ENCODE peak calls at places on chromosomes 7 and 10, in nine cellular contexts. One of them, this sample, is unnamed.

GRCh38 chr7:16563281-16564022 is 36.8 kb downstream of the LRRC72 start:
- DNase-seq in A549: no peak
- DNase-seq in bronchial epithelial cell: no peak
- DNase-seq in fibroblast of pulmonary artery: no peak
- DNase-seq in astrocyte of the spinal cord: peak
- DNase-seq in GM06990: no peak
- DNase-seq in astrocyte of the cerebellum: no peak
- DNase-seq in HepG2: no peak
- DNase-seq in stomach: no peak
- DNase-seq in this sample: no peak

GRCh38 chr7:37666026-37666780 is 17.4 kb upstream of the GPR141 start:
- DNase-seq in A549: peak
- DNase-seq in bronchial epithelial cell: peak
- DNase-seq in fibroblast of pulmonary artery: no peak
- DNase-seq in astrocyte of the spinal cord: no peak
- DNase-seq in GM06990: no peak
- DNase-seq in astrocyte of the cerebellum: no peak
- DNase-seq in HepG2: no peak
- DNase-seq in stomach: no peak
- DNase-seq in this sample: peak

GRCh38 chr7:37380831-37381230 is 67.8 kb downstream of the ELMO1 start:
- DNase-seq in A549: no peak
- DNase-seq in bronchial epithelial cell: no peak
- DNase-seq in fibroblast of pulmonary artery: no peak
- DNase-seq in astrocyte of the spinal cord: no peak
- DNase-seq in GM06990: no peak
- DNase-seq in astrocyte of the cerebellum: no peak
- DNase-seq in HepG2: no peak
- DNase-seq in stomach: no peak
- DNase-seq in this sample: no peak

GRCh38 chr7:47762207-47762606 is 180.3 kb upstream of the TNS3 start:
- DNase-seq in A549: no peak
- DNase-seq in bronchial epithelial cell: no peak
- DNase-seq in fibroblast of pulmonary artery: no peak
- DNase-seq in astrocyte of the spinal cord: no peak
- DNase-seq in GM06990: no peak
- DNase-seq in astrocyte of the cerebellum: no peak
- DNase-seq in HepG2: no peak
- DNase-seq in stomach: no peak
- DNase-seq in this sample: no peak

GRCh38 chr7:4681218-4681851 is 760 bp upstream of the FOXK1 start:
- DNase-seq in A549: no peak
- DNase-seq in bronchial epithelial cell: no peak
- DNase-seq in fibroblast of pulmonary artery: no peak
- DNase-seq in astrocyte of the spinal cord: no peak
- DNase-seq in GM06990: no peak
- DNase-seq in astrocyte of the cerebellum: no peak
- DNase-seq in HepG2: no peak
- DNase-seq in stomach: no peak
- DNase-seq in this sample: no peak

GRCh38 chr10:95578619-95579018 is 17.4 kb upstream of the SORBS1 start:
- DNase-seq in A549: no peak
- DNase-seq in bronchial epithelial cell: no peak
- DNase-seq in fibroblast of pulmonary artery: no peak
- DNase-seq in astrocyte of the spinal cord: no peak
- DNase-seq in GM06990: no peak
- DNase-seq in astrocyte of the cerebellum: no peak
- DNase-seq in HepG2: no peak
- DNase-seq in stomach: no peak
- DNase-seq in this sample: no peak

GRCh38 chr7:47572939-47573757 is 8.8 kb downstream of the TNS3 start:
- DNase-seq in A549: no peak
- DNase-seq in bronchial epithelial cell: no peak
- DNase-seq in fibroblast of pulmonary artery: no peak
- DNase-seq in astrocyte of the spinal cord: no peak
- DNase-seq in GM06990: no peak
- DNase-seq in astrocyte of the cerebellum: no peak
- DNase-seq in HepG2: peak
- DNase-seq in stomach: peak
- DNase-seq in this sample: no peak

GRCh38 chr7:67518580-67518979 is 521.9 kb downstream of the TYW1 start:
- DNase-seq in A549: no peak
- DNase-seq in bronchial epithelial cell: no peak
- DNase-seq in fibroblast of pulmonary artery: no peak
- DNase-seq in astrocyte of the spinal cord: no peak
- DNase-seq in GM06990: no peak
- DNase-seq in astrocyte of the cerebellum: no peak
- DNase-seq in HepG2: no peak
- DNase-seq in stomach: no peak
- DNase-seq in this sample: no peak

GRCh38 chr10:16746856-16747255 is 70.4 kb downstream of the RSU1 start:
- DNase-seq in A549: no peak
- DNase-seq in bronchial epithelial cell: no peak
- DNase-seq in fibroblast of pulmonary artery: no peak
- DNase-seq in astrocyte of the spinal cord: no peak
- DNase-seq in GM06990: no peak
- DNase-seq in astrocyte of the cerebellum: no peak
- DNase-seq in HepG2: no peak
- DNase-seq in stomach: no peak
- DNase-seq in this sample: no peak

GRCh38 chr10:16752099-16752498 is 65.1 kb downstream of the RSU1 start:
- DNase-seq in A549: no peak
- DNase-seq in bronchial epithelial cell: no peak
- DNase-seq in fibroblast of pulmonary artery: no peak
- DNase-seq in astrocyte of the spinal cord: no peak
- DNase-seq in GM06990: no peak
- DNase-seq in astrocyte of the cerebellum: no peak
- DNase-seq in HepG2: no peak
- DNase-seq in stomach: no peak
- DNase-seq in this sample: no peak

GRCh38 chr10:16751244-16751643 is 66.0 kb downstream of the RSU1 start:
- DNase-seq in A549: no peak
- DNase-seq in bronchial epithelial cell: no peak
- DNase-seq in fibroblast of pulmonary artery: no peak
- DNase-seq in astrocyte of the spinal cord: no peak
- DNase-seq in GM06990: no peak
- DNase-seq in astrocyte of the cerebellum: no peak
- DNase-seq in HepG2: no peak
- DNase-seq in stomach: no peak
- DNase-seq in this sample: no peak

GRCh38 chr10:16750461-16750860 is 66.8 kb downstream of the RSU1 start:
- DNase-seq in A549: no peak
- DNase-seq in bronchial epithelial cell: no peak
- DNase-seq in fibroblast of pulmonary artery: no peak
- DNase-seq in astrocyte of the spinal cord: no peak
- DNase-seq in GM06990: no peak
- DNase-seq in astrocyte of the cerebellum: no peak
- DNase-seq in HepG2: no peak
- DNase-seq in stomach: no peak
- DNase-seq in this sample: no peak

DNA sequence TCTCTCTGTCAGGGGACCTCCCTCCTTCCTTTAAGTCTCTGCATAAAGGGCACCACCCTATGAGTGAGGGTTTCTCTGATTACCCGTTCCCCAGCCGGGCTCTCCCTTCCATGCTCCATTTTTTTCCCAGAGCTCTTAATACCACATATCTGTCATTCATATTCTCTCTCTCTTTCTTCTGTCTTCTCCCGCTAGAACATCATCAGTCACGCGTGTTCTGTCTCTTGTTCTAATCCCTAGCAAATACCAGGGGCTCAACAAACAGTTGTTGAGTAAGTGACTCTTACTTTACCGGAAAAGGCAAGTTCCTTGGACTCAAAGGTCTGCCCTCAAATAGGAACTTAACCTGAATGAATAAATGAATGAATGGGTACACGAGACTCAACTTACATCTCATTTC is 68.5 kb downstream of the RSU1 start:
- DNase-seq in A549: no peak
- DNase-seq in bronchial epithelial cell: no peak
- DNase-seq in fibroblast of pulmonary artery: no peak
- DNase-seq in astrocyte of the spinal cord: no peak
- DNase-seq in GM06990: no peak
- DNase-seq in astrocyte of the cerebellum: no peak
- DNase-seq in HepG2: no peak
- DNase-seq in stomach: no peak
- DNase-seq in this sample: no peak
- H3K4me3 ChIP-seq in A549: no peak
- H3K4me3 ChIP-seq in bronchial epithelial cell: no peak
- H3K4me3 ChIP-seq in fibroblast of pulmonary artery: no peak
- H3K4me3 ChIP-seq in astrocyte of the spinal cord: no peak
- H3K4me3 ChIP-seq in GM06990: no peak
- H3K4me3 ChIP-seq in astrocyte of the cerebellum: no peak
- H3K4me3 ChIP-seq in HepG2: no peak
- H3K4me3 ChIP-seq in stomach: no peak
- H3K4me3 ChIP-seq in this sample: no peak

DNA sequence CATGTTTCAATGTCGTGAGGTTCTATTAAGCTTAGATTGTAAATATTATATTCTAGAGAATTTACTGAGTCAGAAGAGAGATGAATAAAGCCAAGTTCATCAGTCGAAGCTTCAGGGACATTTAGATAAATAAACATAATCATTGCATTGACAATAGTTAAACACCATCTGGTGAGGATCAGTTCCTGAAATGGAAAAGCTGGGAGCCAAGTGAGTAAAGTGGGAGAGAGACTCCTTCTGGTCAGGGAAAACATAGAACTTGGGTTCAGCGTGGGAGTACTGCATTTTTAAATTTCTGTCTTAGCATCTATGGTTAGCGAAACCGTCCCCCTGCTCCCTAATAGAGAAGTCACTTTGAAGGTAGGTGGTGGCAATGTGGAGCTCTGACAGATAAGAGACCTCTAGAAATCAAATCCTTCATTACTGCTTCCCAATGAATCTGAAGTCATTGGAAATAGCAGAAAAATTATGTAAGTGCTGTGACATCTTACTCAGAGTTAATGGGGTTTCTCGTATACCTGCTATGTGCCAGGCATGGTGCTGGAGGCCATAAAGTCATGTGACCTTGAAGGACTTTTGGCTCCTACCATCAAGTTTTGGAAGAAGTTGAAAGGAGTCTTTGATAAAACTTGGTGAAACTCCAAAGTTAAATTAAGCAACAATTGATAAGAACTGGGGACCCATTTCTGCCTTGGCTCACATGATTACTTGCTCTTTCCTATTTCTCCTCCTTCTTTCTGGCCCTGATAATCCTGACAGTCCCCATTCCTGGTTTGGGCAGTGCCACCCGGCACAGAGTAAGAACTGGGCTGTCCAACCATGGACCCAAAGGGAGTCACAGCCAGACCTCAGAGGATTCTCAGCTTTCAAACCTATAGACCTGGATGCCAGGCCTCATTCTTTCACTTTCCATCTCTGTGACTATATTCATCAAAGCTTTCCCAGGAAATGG is 211.2 kb downstream of the C7orf25 start:
- DNase-seq in A549: no peak
- DNase-seq in bronchial epithelial cell: no peak
- DNase-seq in fibroblast of pulmonary artery: peak
- DNase-seq in astrocyte of the spinal cord: no peak
- DNase-seq in GM06990: no peak
- DNase-seq in astrocyte of the cerebellum: no peak
- DNase-seq in HepG2: no peak
- DNase-seq in stomach: peak
- DNase-seq in this sample: no peak
- TF ChIP-seq CTCF in A549: no peak
- TF ChIP-seq CTCF in bronchial epithelial cell: no peak
- TF ChIP-seq CTCF in fibroblast of pulmonary artery: peak
- TF ChIP-seq CTCF in astrocyte of the spinal cord: no peak
- TF ChIP-seq CTCF in GM06990: no peak
- TF ChIP-seq CTCF in astrocyte of the cerebellum: no peak
- TF ChIP-seq CTCF in HepG2: no peak
- TF ChIP-seq CTCF in stomach: no peak
- TF ChIP-seq CTCF in this sample: no peak

GRCh38 chr7:140061607-140061930 is 1.2 kb downstream of the PARP12 start:
- DNase-seq in A549: no peak
- DNase-seq in bronchial epithelial cell: no peak
- DNase-seq in fibroblast of pulmonary artery: no peak
- DNase-seq in astrocyte of the spinal cord: no peak
- DNase-seq in GM06990: no peak
- DNase-seq in astrocyte of the cerebellum: no peak
- DNase-seq in HepG2: no peak
- DNase-seq in stomach: no peak
- DNase-seq in this sample: no peak
- H3K4me3 ChIP-seq in A549: no peak
- H3K4me3 ChIP-seq in bronchial epithelial cell: no peak
- H3K4me3 ChIP-seq in fibroblast of pulmonary artery: no peak
- H3K4me3 ChIP-seq in astrocyte of the spinal cord: peak
- H3K4me3 ChIP-seq in GM06990: peak
- H3K4me3 ChIP-seq in astrocyte of the cerebellum: peak
- H3K4me3 ChIP-seq in HepG2: peak
- H3K4me3 ChIP-seq in stomach: peak
- H3K4me3 ChIP-seq in this sample: no peak

GRCh38 chr7:84245831-84246230 is 51.2 kb upstream of the SEMA3A start:
- DNase-seq in A549: no peak
- DNase-seq in bronchial epithelial cell: no peak
- DNase-seq in fibroblast of pulmonary artery: no peak
- DNase-seq in astrocyte of the spinal cord: no peak
- DNase-seq in GM06990: no peak
- DNase-seq in astrocyte of the cerebellum: no peak
- DNase-seq in HepG2: peak
- DNase-seq in stomach: peak
- DNase-seq in this sample: peak

GRCh38 chr7:84248843-84249242 is 54.3 kb upstream of the SEMA3A start:
- DNase-seq in A549: no peak
- DNase-seq in bronchial epithelial cell: no peak
- DNase-seq in fibroblast of pulmonary artery: no peak
- DNase-seq in astrocyte of the spinal cord: no peak
- DNase-seq in GM06990: no peak
- DNase-seq in astrocyte of the cerebellum: no peak
- DNase-seq in HepG2: no peak
- DNase-seq in stomach: no peak
- DNase-seq in this sample: no peak

GRCh38 chr7:84248267-84248666 is 53.7 kb upstream of the SEMA3A start:
- DNase-seq in A549: no peak
- DNase-seq in bronchial epithelial cell: peak
- DNase-seq in fibroblast of pulmonary artery: peak
- DNase-seq in astrocyte of the spinal cord: no peak
- DNase-seq in GM06990: no peak
- DNase-seq in astrocyte of the cerebellum: no peak
- DNase-seq in HepG2: no peak
- DNase-seq in stomach: no peak
- DNase-seq in this sample: no peak

GRCh38 chr7:84249651-84250050 is 55.1 kb upstream of the SEMA3A start:
- DNase-seq in A549: no peak
- DNase-seq in bronchial epithelial cell: no peak
- DNase-seq in fibroblast of pulmonary artery: no peak
- DNase-seq in astrocyte of the spinal cord: no peak
- DNase-seq in GM06990: no peak
- DNase-seq in astrocyte of the cerebellum: no peak
- DNase-seq in HepG2: no peak
- DNase-seq in stomach: no peak
- DNase-seq in this sample: no peak

DNA sequence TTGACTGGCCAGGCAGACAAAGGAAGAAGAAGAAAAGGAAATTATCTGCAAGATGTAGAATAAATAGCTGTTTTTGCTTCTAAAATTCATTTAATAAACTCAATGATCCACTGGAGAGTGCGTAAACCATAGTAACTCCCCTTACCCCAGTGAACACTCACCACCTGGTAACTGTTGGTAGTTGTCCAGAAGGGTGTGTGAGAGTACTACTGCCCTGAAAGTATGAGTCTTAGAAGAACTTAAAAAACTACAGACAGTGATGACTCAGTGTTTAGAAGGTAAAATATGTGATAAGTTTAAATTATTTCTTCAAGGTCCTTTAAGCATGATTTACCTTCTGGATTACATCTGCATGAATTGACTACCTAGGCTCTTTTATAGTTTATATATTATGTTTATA is 53.0 kb upstream of the SEMA3A start:
- DNase-seq in A549: no peak
- DNase-seq in bronchial epithelial cell: peak
- DNase-seq in fibroblast of pulmonary artery: peak
- DNase-seq in astrocyte of the spinal cord: peak
- DNase-seq in GM06990: no peak
- DNase-seq in astrocyte of the cerebellum: no peak
- DNase-seq in HepG2: no peak
- DNase-seq in stomach: no peak
- DNase-seq in this sample: peak
- TF ChIP-seq CTCF in A549: no peak
- TF ChIP-seq CTCF in bronchial epithelial cell: peak
- TF ChIP-seq CTCF in fibroblast of pulmonary artery: no peak
- TF ChIP-seq CTCF in astrocyte of the spinal cord: peak
- TF ChIP-seq CTCF in GM06990: peak
- TF ChIP-seq CTCF in astrocyte of the cerebellum: no peak
- TF ChIP-seq CTCF in HepG2: no peak
- TF ChIP-seq CTCF in stomach: no peak
- TF ChIP-seq CTCF in this sample: peak